ENCODE peak calls at places on chromosome 4, in nine cellular contexts. One of them, this sample, is unnamed.

GRCh38 chr4:74969507-74970474 is 36.9 kb downstream of the PARM1 start:
- DNase-seq in upper lobe of right lung: no peak
- DNase-seq in NB4: no peak
- DNase-seq in nephron progenitor cell: no peak
- DNase-seq in CD8-positive, alpha-beta T cell: no peak
- DNase-seq in neural progenitor cell: peak
- DNase-seq in neural crest cell: no peak
- DNase-seq in epithelial cell of esophagus: no peak
- DNase-seq in choroid plexus epithelial cell: no peak
- DNase-seq in this sample: no peak

GRCh38 chr4:86362510-86362909 is 2.7 kb upstream of the MAPK10 start:
- DNase-seq in NB4: no peak
- DNase-seq in neural crest cell: no peak
- DNase-seq in neural progenitor cell: no peak
- DNase-seq in epithelial cell of esophagus: no peak
- DNase-seq in nephron progenitor cell: no peak
- DNase-seq in CD8-positive, alpha-beta T cell: no peak
- DNase-seq in choroid plexus epithelial cell: no peak
- DNase-seq in upper lobe of right lung: no peak
- DNase-seq in this sample: no peak

GRCh38 chr4:183783933-183784622 is 121.0 kb upstream of the STOX2 start:
- DNase-seq in neural progenitor cell: peak
- DNase-seq in CD8-positive, alpha-beta T cell: no peak
- DNase-seq in choroid plexus epithelial cell: peak
- DNase-seq in nephron progenitor cell: no peak
- DNase-seq in NB4: no peak
- DNase-seq in neural crest cell: no peak
- DNase-seq in upper lobe of right lung: no peak
- DNase-seq in epithelial cell of esophagus: peak
- DNase-seq in this sample: no peak

GRCh38 chr4:40840985-40841571 is 91.3 kb downstream of the NSUN7 start:
- DNase-seq in CD8-positive, alpha-beta T cell: peak
- DNase-seq in neural crest cell: peak
- DNase-seq in choroid plexus epithelial cell: peak
- DNase-seq in nephron progenitor cell: peak
- DNase-seq in upper lobe of right lung: peak
- DNase-seq in epithelial cell of esophagus: peak
- DNase-seq in neural progenitor cell: peak
- DNase-seq in NB4: peak
- DNase-seq in this sample: peak

GRCh38 chr4:152162331-152162697 is 373.6 kb downstream of the FBXW7 start:
- DNase-seq in CD8-positive, alpha-beta T cell: no peak
- DNase-seq in NB4: no peak
- DNase-seq in neural progenitor cell: no peak
- DNase-seq in choroid plexus epithelial cell: no peak
- DNase-seq in upper lobe of right lung: no peak
- DNase-seq in nephron progenitor cell: no peak
- DNase-seq in epithelial cell of esophagus: no peak
- DNase-seq in neural crest cell: no peak
- DNase-seq in this sample: no peak

GRCh38 chr4:157389751-157390150 is 169.2 kb downstream of the GRIA2 start:
- DNase-seq in epithelial cell of esophagus: no peak
- DNase-seq in NB4: no peak
- DNase-seq in CD8-positive, alpha-beta T cell: no peak
- DNase-seq in choroid plexus epithelial cell: no peak
- DNase-seq in upper lobe of right lung: no peak
- DNase-seq in neural progenitor cell: no peak
- DNase-seq in neural crest cell: no peak
- DNase-seq in nephron progenitor cell: no peak
- DNase-seq in this sample: no peak

GRCh38 chr4:177855543-177856197 is 413.4 kb upstream of the AGA start:
- DNase-seq in neural progenitor cell: peak
- DNase-seq in upper lobe of right lung: no peak
- DNase-seq in CD8-positive, alpha-beta T cell: no peak
- DNase-seq in epithelial cell of esophagus: no peak
- DNase-seq in nephron progenitor cell: no peak
- DNase-seq in neural crest cell: no peak
- DNase-seq in NB4: no peak
- DNase-seq in choroid plexus epithelial cell: no peak
- DNase-seq in this sample: no peak

GRCh38 chr4:6955261-6955911 is 45.8 kb downstream of the TBC1D14 start:
- DNase-seq in NB4: no peak
- DNase-seq in neural progenitor cell: no peak
- DNase-seq in neural crest cell: no peak
- DNase-seq in CD8-positive, alpha-beta T cell: no peak
- DNase-seq in upper lobe of right lung: peak
- DNase-seq in choroid plexus epithelial cell: no peak
- DNase-seq in epithelial cell of esophagus: peak
- DNase-seq in nephron progenitor cell: no peak
- DNase-seq in this sample: no peak

GRCh38 chr4:183395395-183395794 is 49.0 kb upstream of the CDKN2AIP start:
- DNase-seq in neural progenitor cell: no peak
- DNase-seq in choroid plexus epithelial cell: no peak
- DNase-seq in CD8-positive, alpha-beta T cell: no peak
- DNase-seq in nephron progenitor cell: no peak
- DNase-seq in neural crest cell: no peak
- DNase-seq in NB4: no peak
- DNase-seq in epithelial cell of esophagus: no peak
- DNase-seq in upper lobe of right lung: no peak
- DNase-seq in this sample: no peak

GRCh38 chr4:3263053-3263958 is 14.3 kb downstream of the MSANTD1 start:
- DNase-seq in CD8-positive, alpha-beta T cell: no peak
- DNase-seq in nephron progenitor cell: no peak
- DNase-seq in neural crest cell: no peak
- DNase-seq in choroid plexus epithelial cell: no peak
- DNase-seq in upper lobe of right lung: peak
- DNase-seq in epithelial cell of esophagus: no peak
- DNase-seq in NB4: no peak
- DNase-seq in neural progenitor cell: peak
- DNase-seq in this sample: no peak

GRCh38 chr4:117429061-117429460 is 343.7 kb upstream of the TRAM1L1 start:
- DNase-seq in CD8-positive, alpha-beta T cell: no peak
- DNase-seq in epithelial cell of esophagus: no peak
- DNase-seq in neural progenitor cell: peak
- DNase-seq in neural crest cell: no peak
- DNase-seq in upper lobe of right lung: no peak
- DNase-seq in choroid plexus epithelial cell: no peak
- DNase-seq in NB4: peak
- DNase-seq in nephron progenitor cell: no peak
- DNase-seq in this sample: no peak

GRCh38 chr4:171235516-171235915 is 577.7 kb upstream of the GALNTL6 start:
- DNase-seq in choroid plexus epithelial cell: no peak
- DNase-seq in epithelial cell of esophagus: no peak
- DNase-seq in neural progenitor cell: no peak
- DNase-seq in upper lobe of right lung: no peak
- DNase-seq in CD8-positive, alpha-beta T cell: no peak
- DNase-seq in nephron progenitor cell: no peak
- DNase-seq in NB4: no peak
- DNase-seq in neural crest cell: no peak
- DNase-seq in this sample: no peak

DNA sequence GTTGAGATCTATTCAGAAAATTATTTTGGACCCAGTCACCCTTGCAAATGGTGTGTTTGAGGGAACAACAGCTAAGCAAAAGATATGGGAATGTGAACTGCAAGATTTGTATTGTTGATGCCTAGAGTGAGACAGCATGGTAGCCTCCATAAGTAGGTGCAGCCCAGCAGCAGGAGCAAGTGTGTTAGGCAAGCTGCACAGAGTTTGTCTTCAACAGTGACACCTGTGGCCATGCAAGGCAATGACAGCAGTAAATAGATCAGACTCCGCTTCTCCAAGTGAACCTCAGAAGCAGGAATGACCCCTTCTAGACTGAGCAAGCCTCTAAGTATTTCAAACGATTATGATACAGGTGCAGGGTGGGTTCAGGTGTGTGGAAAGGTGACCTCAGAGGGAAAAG is 133.4 kb upstream of the MSX1 start:
- DNase-seq in NB4: peak
- DNase-seq in neural crest cell: no peak
- DNase-seq in CD8-positive, alpha-beta T cell: no peak
- DNase-seq in neural progenitor cell: no peak
- DNase-seq in choroid plexus epithelial cell: no peak
- DNase-seq in upper lobe of right lung: no peak
- DNase-seq in epithelial cell of esophagus: no peak
- DNase-seq in nephron progenitor cell: no peak
- DNase-seq in this sample: no peak
- TF ChIP-seq CTCF in NB4: peak
- TF ChIP-seq CTCF in neural crest cell: peak
- TF ChIP-seq CTCF in CD8-positive, alpha-beta T cell: no peak
- TF ChIP-seq CTCF in neural progenitor cell: peak
- TF ChIP-seq CTCF in choroid plexus epithelial cell: peak
- TF ChIP-seq CTCF in upper lobe of right lung: no peak
- TF ChIP-seq CTCF in epithelial cell of esophagus: peak
- TF ChIP-seq CTCF in nephron progenitor cell: no peak
- TF ChIP-seq CTCF in this sample: peak

DNA sequence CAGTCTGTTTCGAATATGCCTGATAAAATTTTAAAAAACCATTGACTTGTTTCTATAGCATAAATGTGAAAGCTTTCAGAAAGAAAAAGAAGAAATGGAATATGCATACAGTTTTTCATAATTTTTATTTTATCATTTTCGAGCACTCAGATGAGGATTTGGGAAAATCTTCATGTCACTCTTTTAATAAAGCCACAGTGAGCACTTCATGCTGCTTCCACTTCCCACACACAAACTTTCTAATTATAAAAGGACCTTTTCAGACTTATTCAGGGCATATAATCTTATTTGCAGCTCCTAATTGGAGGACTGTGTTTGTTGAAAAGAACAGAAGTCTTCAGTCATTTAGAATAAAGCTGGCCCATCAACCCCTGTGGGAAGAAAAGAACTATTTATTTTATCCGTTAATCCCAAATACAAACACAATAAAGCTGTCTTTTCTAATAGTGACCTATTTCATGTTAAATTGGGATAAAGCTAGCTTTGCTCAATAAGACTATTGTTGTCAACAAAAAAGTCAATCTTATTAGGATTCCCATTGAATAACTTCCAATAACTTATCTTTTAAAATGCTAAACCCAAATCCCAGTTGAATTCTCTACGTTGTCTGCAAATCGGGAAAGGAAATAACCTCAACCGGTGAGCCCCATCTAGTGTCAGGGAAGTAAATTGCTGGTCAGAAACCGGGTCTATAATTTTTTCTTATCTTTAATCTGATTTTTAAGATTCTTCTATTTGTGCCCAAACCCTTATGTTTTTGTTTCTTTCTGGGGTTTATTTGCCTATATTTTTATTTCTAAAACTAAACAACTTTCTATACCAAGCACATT is 211.5 kb downstream of the PDGFRA start:
- DNase-seq in choroid plexus epithelial cell: peak
- DNase-seq in NB4: peak
- DNase-seq in neural crest cell: peak
- DNase-seq in epithelial cell of esophagus: peak
- DNase-seq in CD8-positive, alpha-beta T cell: no peak
- DNase-seq in nephron progenitor cell: no peak
- DNase-seq in neural progenitor cell: peak
- DNase-seq in upper lobe of right lung: no peak
- DNase-seq in this sample: peak
- TF ChIP-seq CTCF in choroid plexus epithelial cell: peak
- TF ChIP-seq CTCF in NB4: peak
- TF ChIP-seq CTCF in neural crest cell: peak
- TF ChIP-seq CTCF in epithelial cell of esophagus: peak
- TF ChIP-seq CTCF in CD8-positive, alpha-beta T cell: no peak
- TF ChIP-seq CTCF in nephron progenitor cell: peak
- TF ChIP-seq CTCF in neural progenitor cell: peak
- TF ChIP-seq CTCF in upper lobe of right lung: peak
- TF ChIP-seq CTCF in this sample: peak

GRCh38 chr4:66048861-66049260 is 378.6 kb upstream of the EPHA5 start:
- DNase-seq in choroid plexus epithelial cell: peak
- DNase-seq in epithelial cell of esophagus: no peak
- DNase-seq in CD8-positive, alpha-beta T cell: no peak
- DNase-seq in neural crest cell: no peak
- DNase-seq in upper lobe of right lung: no peak
- DNase-seq in nephron progenitor cell: no peak
- DNase-seq in NB4: no peak
- DNase-seq in neural progenitor cell: no peak
- DNase-seq in this sample: no peak

DNA sequence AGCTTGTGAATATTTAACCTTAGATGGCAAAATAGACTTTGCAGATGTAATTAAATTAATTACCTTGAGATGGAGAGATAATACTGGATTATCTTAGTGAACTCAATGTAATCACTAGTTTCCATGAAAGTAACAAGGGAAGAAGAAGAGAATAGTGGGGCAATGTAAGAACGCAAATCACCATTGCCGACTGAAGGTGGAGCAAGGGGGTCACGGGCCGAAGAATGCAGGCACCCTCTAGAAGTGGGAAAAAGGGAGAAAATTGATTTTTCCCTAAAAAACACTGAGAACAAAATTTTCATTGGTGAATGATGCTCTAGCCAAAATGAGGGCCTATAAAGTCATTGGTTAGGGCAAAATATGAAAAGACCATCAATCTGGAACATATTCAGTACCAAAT is 375.6 kb upstream of the EPHA5 start:
- DNase-seq in neural crest cell: no peak
- DNase-seq in nephron progenitor cell: no peak
- DNase-seq in epithelial cell of esophagus: no peak
- DNase-seq in CD8-positive, alpha-beta T cell: no peak
- DNase-seq in choroid plexus epithelial cell: no peak
- DNase-seq in neural progenitor cell: no peak
- DNase-seq in NB4: no peak
- DNase-seq in upper lobe of right lung: no peak
- DNase-seq in this sample: no peak
- TF ChIP-seq CTCF in neural crest cell: no peak
- TF ChIP-seq CTCF in nephron progenitor cell: no peak
- TF ChIP-seq CTCF in epithelial cell of esophagus: no peak
- TF ChIP-seq CTCF in CD8-positive, alpha-beta T cell: no peak
- TF ChIP-seq CTCF in choroid plexus epithelial cell: no peak
- TF ChIP-seq CTCF in neural progenitor cell: peak
- TF ChIP-seq CTCF in NB4: no peak
- TF ChIP-seq CTCF in upper lobe of right lung: no peak
- TF ChIP-seq CTCF in this sample: no peak

GRCh38 chr4:48339642-48340041 is 1.7 kb upstream of the SLAIN2 start:
- DNase-seq in neural crest cell: no peak
- DNase-seq in choroid plexus epithelial cell: no peak
- DNase-seq in nephron progenitor cell: no peak
- DNase-seq in upper lobe of right lung: no peak
- DNase-seq in NB4: no peak
- DNase-seq in neural progenitor cell: no peak
- DNase-seq in epithelial cell of esophagus: peak
- DNase-seq in CD8-positive, alpha-beta T cell: no peak
- DNase-seq in this sample: no peak

GRCh38 chr4:48341776-48342558 is 638 bp downstream of the SLAIN2 start:
- DNase-seq in CD8-positive, alpha-beta T cell: peak
- DNase-seq in NB4: peak
- DNase-seq in nephron progenitor cell: peak
- DNase-seq in neural crest cell: peak
- DNase-seq in upper lobe of right lung: peak
- DNase-seq in epithelial cell of esophagus: peak
- DNase-seq in neural progenitor cell: peak
- DNase-seq in choroid plexus epithelial cell: peak
- DNase-seq in this sample: peak

GRCh38 chr4:48342559-48342878 is 1.2 kb downstream of the SLAIN2 start:
- DNase-seq in neural progenitor cell: no peak
- DNase-seq in upper lobe of right lung: no peak
- DNase-seq in epithelial cell of esophagus: no peak
- DNase-seq in NB4: no peak
- DNase-seq in neural crest cell: no peak
- DNase-seq in nephron progenitor cell: no peak
- DNase-seq in CD8-positive, alpha-beta T cell: peak
- DNase-seq in choroid plexus epithelial cell: no peak
- DNase-seq in this sample: no peak

GRCh38 chr4:48340905-48341775 is at the start of gene SLAIN2:
- DNase-seq in CD8-positive, alpha-beta T cell: peak
- DNase-seq in epithelial cell of esophagus: peak
- DNase-seq in upper lobe of right lung: peak
- DNase-seq in NB4: peak
- DNase-seq in neural progenitor cell: peak
- DNase-seq in nephron progenitor cell: peak
- DNase-seq in neural crest cell: peak
- DNase-seq in choroid plexus epithelial cell: peak
- DNase-seq in this sample: peak

GRCh38 chr4:48340276-48340904 is 939 bp upstream of the SLAIN2 start:
- DNase-seq in CD8-positive, alpha-beta T cell: no peak
- DNase-seq in neural progenitor cell: peak
- DNase-seq in nephron progenitor cell: no peak
- DNase-seq in choroid plexus epithelial cell: peak
- DNase-seq in epithelial cell of esophagus: peak
- DNase-seq in NB4: peak
- DNase-seq in neural crest cell: no peak
- DNase-seq in upper lobe of right lung: no peak
- DNase-seq in this sample: peak
- TF ChIP-seq CTCF in CD8-positive, alpha-beta T cell: no peak
- TF ChIP-seq CTCF in neural progenitor cell: no peak
- TF ChIP-seq CTCF in nephron progenitor cell: no peak
- TF ChIP-seq CTCF in choroid plexus epithelial cell: no peak
- TF ChIP-seq CTCF in epithelial cell of esophagus: no peak
- TF ChIP-seq CTCF in NB4: no peak
- TF ChIP-seq CTCF in neural crest cell: no peak
- TF ChIP-seq CTCF in upper lobe of right lung: no peak
- TF ChIP-seq CTCF in this sample: no peak

This sample was measured in endothelial cell.